ENCODE peak calls at places on chromosome 16, in seven cellular contexts. C, A, W, F, Z, L and Y are unnamed samples.

GRCh38 chr16:67942200-67942509 is 1.8 kb downstream of the LCAT start:
- DNase-seq in C (no peak), A (no peak), W (no peak), F (no peak), Z (peak), L (no peak), Y (no peak)

GRCh38 chr16:67528222-67528869 is at the start of gene RIPOR1:
- DNase-seq in C (no peak), A (peak), W (no peak), F (no peak), Z (peak), L (peak), Y (no peak)

GRCh38 chr16:19912445-19913305 is 28.0 kb upstream of the GPRC5B start:
- DNase-seq in C (no peak), A (no peak), W (peak), F (no peak), Z (no peak), L (no peak), Y (no peak)

GRCh38 chr16:83698964-83699363 is 108.8 kb upstream of the HSBP1 start:
- DNase-seq in C (no peak), A (no peak), W (no peak), F (no peak), Z (no peak), L (no peak), Y (no peak)

GRCh38 chr16:81716478-81717210 is 62.4 kb upstream of the PLCG2 start:
- DNase-seq in C (no peak), A (no peak), W (no peak), F (no peak), Z (no peak), L (no peak), Y (no peak)

GRCh38 chr16:54201200-54201599 is 85.4 kb downstream of the IRX3 start:
- DNase-seq in C (no peak), A (peak), W (no peak), F (no peak), Z (peak), L (no peak), Y (no peak)

GRCh38 chr16:51615141-51615540 is 464.1 kb upstream of the SALL1 start:
- DNase-seq in C (no peak), A (no peak), W (no peak), F (no peak), Z (peak), L (no peak), Y (no peak)

GRCh38 chr16:59593256-59593655 is 859.1 kb upstream of the GOT2 start:
- DNase-seq in C (no peak), A (no peak), W (no peak), F (no peak), Z (no peak), L (no peak), Y (no peak)

GRCh38 chr16:1174477-1175357 is 21.8 kb downstream of the CACNA1H start:
- DNase-seq in C (no peak), A (no peak), W (peak), F (no peak), Z (no peak), L (no peak), Y (no peak)

GRCh38 chr16:58249780-58250478 is 44.9 kb downstream of the PRSS54 start:
- DNase-seq in C (peak), A (peak), W (peak), F (peak), Z (peak), L (peak), Y (peak)

GRCh38 chr16:71610447-71610846 is 15.5 kb upstream of the MARVELD3 start:
- DNase-seq in C (no peak), A (no peak), W (no peak), F (no peak), Z (peak), L (no peak), Y (no peak)

GRCh38 chr16:14148569-14148968 is 77.5 kb downstream of the MRTFB start:
- DNase-seq in C (no peak), A (no peak), W (no peak), F (no peak), Z (no peak), L (no peak), Y (no peak)

GRCh38 chr16:19294156-19294649 is 8.7 kb downstream of the CLEC19A start:
- DNase-seq in C (no peak), A (peak), W (no peak), F (no peak), Z (no peak), L (no peak), Y (peak)

GRCh38 chr16:11973065-11973464 is 3.5 kb upstream of the SNX29 start:
- DNase-seq in C (no peak), A (no peak), W (no peak), F (no peak), Z (no peak), L (no peak), Y (no peak)

GRCh38 chr16:48611329-48612137 is 1.6 kb upstream of the N4BP1 start:
- DNase-seq in C (no peak), A (no peak), W (no peak), F (no peak), Z (peak), L (peak), Y (no peak)

GRCh38 chr16:13307255-13307654 is 405.9 kb downstream of the SHISA9 start:
- DNase-seq in C (no peak), A (no peak), W (no peak), F (no peak), Z (no peak), L (no peak), Y (no peak)

GRCh38 chr16:67396159-67396774 is 3.0 kb upstream of the TPPP3 start:
- DNase-seq in C (no peak), A (peak), W (peak), F (peak), Z (peak), L (peak), Y (peak)

GRCh38 chr16:72480926-72481325 is 309.0 kb upstream of the PMFBP1 start:
- DNase-seq in C (no peak), A (no peak), W (no peak), F (no peak), Z (no peak), L (no peak), Y (no peak)

GRCh38 chr16:21283521-21284289 is 5.6 kb upstream of the CRYM start:
- DNase-seq in C (peak), A (peak), W (no peak), F (no peak), Z (peak), L (peak), Y (peak)

GRCh38 chr16:58177347-58177710 is 20.6 kb downstream of the CSNK2A2 start:
- DNase-seq in C (no peak), A (no peak), W (no peak), F (no peak), Z (no peak), L (no peak), Y (no peak)

GRCh38 chr16:79286646-79287423 is 313.7 kb downstream of the MAF start:
- DNase-seq in C (no peak), A (peak), W (no peak), F (no peak), Z (peak), L (peak), Y (peak)

GRCh38 chr16:9048302-9048700 is 43.1 kb upstream of the HAPSTR1 start:
- DNase-seq in C (no peak), A (no peak), W (peak), F (no peak), Z (no peak), L (no peak), Y (no peak)

GRCh38 chr16:9112166-9112843 is 20.9 kb downstream of the HAPSTR1 start:
- DNase-seq in C (no peak), A (no peak), W (no peak), F (no peak), Z (no peak), L (no peak), Y (no peak)

GRCh38 chr16:65122724-65122973 is 786 bp upstream of the CDH11 start:
- DNase-seq in C (no peak), A (no peak), W (no peak), F (no peak), Z (no peak), L (no peak), Y (no peak)

GRCh38 chr16:77289331-77289809 is 90.2 kb downstream of the SYCE1L start:
- DNase-seq in C (no peak), A (no peak), W (no peak), F (no peak), Z (no peak), L (no peak), Y (no peak)

GRCh38 chr16:1066584-1067172 is 5.9 kb upstream of the SSTR5 start:
- DNase-seq in C (no peak), A (no peak), W (no peak), F (no peak), Z (no peak), L (no peak), Y (no peak)

GRCh38 chr16:27318399-27319256 is 4.9 kb downstream of the IL4R start:
- DNase-seq in C (no peak), A (peak), W (no peak), F (no peak), Z (no peak), L (no peak), Y (no peak)

GRCh38 chr16:79800016-79800608 is 199.6 kb upstream of the MAF start:
- DNase-seq in C (peak), A (no peak), W (no peak), F (no peak), Z (no peak), L (no peak), Y (no peak)

GRCh38 chr16:64159986-64160385 is 961.9 kb downstream of the CDH11 start:
- DNase-seq in C (no peak), A (no peak), W (no peak), F (no peak), Z (no peak), L (no peak), Y (no peak)

GRCh38 chr16:25198021-25198420 is 18.7 kb upstream of the AQP8 start:
- DNase-seq in C (no peak), A (no peak), W (peak), F (no peak), Z (no peak), L (no peak), Y (no peak)

GRCh38 chr16:70478169-70478568 is 23.8 kb downstream of the FCSK start:
- DNase-seq in C (no peak), A (no peak), W (no peak), F (no peak), Z (no peak), L (no peak), Y (no peak)
- TF ChIP-seq POLR2AphosphoS5 in C (no peak), A (no peak), W (no peak), F (no peak), Z (no peak), L (no peak), Y (no peak)

GRCh38 chr16:3646348-3646920 is 8.1 kb upstream of the DNASE1 start:
- DNase-seq in C (no peak), A (peak), W (peak), F (peak), Z (no peak), L (peak), Y (peak)
- TF ChIP-seq POLR2AphosphoS5 in C (no peak), A (no peak), W (peak), F (no peak), Z (no peak), L (no peak), Y (peak)

DNA sequence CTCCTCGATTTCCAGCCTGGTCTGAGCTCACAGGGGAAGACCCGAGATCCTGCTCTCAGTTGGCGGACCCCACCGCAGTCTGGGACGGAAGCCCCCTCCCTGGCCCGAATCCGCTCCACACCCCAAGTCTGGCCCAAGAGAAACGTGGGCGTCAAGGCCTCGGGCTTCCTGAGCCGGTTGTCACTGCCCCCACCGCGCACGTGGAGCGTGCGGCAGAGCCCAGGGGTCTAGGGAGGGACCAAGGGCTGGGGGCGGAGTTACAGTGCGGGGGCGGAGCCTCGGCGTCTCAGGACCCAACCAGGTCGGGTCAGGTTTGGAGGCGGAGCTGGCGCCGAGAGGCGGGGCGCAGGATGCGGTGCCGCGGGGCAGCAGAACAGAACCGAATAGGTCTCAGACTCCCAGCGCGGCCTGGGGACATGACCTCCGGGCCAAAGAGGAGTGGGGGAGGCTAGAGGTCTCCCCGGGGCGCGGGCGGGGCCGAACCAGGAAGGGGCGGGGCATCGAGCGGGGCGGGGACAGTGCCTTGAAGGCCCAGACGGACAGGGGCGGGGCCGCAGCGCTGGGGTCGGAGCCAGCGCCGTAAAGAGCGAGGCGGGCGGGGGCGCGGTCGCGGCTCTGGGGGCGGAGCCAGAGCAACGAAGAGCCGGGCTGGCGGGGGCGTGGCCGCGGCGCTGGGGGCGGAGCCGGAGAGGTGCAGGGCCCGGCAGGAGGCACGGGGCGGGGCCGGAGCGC is 429 bp upstream of the ZFPM1 start:
- DNase-seq in C (peak), A (peak), W (peak), F (peak), Z (peak), L (peak), Y (peak)
- TF ChIP-seq POLR2AphosphoS5 in C (no peak), A (no peak), W (peak), F (peak), Z (peak), L (no peak), Y (no peak)

DNA sequence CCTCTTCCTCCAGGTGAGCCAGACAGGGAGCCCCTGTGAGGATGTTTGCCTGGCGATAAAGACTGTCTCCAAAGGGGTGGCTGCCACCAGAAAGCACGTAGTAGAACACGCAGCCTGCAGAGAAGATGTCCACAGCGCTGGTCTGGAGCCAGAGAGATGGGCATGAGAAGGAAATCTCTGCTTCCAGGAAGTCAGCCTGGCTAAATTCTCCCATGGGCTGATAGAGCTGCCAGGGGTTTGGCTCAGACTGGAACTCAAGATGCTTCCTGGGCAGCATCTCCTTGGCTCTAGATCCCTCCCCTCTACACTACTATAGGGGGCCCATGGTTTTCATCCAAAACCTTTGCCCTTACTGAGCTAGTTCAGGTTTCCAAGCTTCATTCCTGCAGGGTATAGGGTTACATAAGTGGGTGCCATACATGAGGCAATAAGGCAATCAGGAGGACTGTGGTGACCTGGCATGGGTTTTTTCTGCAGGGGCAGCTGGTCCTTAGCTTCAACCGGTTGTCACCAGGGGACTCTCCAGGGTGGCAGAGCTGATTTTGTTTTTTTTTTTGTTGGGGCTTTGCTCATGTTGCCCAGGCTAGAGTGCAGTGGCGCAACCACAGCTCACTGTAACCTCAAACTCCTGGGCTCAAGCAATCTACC is 13.6 kb downstream of the PLK1 start:
- DNase-seq in C (no peak), A (no peak), W (no peak), F (no peak), Z (no peak), L (no peak), Y (no peak)
- TF ChIP-seq POLR2AphosphoS5 in C (no peak), A (no peak), W (no peak), F (no peak), Z (no peak), L (no peak), Y (no peak)

DNA sequence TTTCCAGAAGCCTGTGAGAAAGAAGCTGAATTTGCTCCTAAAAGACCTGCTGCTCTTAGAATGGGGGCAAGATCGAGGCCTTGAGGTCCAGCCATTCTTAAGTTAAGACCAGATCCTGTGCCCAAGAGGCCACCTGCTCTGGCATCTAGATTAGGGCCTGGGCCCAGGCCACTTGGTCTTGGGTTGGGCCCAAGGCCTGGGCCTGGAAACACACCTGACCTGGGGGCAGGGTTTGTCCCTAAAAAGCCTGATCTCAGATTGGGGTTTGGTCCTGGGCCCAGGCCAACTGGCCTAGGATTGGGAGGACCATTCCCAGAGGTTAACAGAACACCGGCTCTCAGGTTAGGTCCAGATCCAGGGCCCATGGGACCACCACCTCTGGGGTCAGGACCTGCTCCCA is 12.9 kb downstream of the CHTF8 start:
- DNase-seq in C (no peak), A (no peak), W (no peak), F (no peak), Z (no peak), L (no peak), Y (no peak)
- TF ChIP-seq POLR2AphosphoS5 in C (no peak), A (no peak), W (no peak), F (no peak), Z (no peak), L (no peak), Y (no peak)

DNA sequence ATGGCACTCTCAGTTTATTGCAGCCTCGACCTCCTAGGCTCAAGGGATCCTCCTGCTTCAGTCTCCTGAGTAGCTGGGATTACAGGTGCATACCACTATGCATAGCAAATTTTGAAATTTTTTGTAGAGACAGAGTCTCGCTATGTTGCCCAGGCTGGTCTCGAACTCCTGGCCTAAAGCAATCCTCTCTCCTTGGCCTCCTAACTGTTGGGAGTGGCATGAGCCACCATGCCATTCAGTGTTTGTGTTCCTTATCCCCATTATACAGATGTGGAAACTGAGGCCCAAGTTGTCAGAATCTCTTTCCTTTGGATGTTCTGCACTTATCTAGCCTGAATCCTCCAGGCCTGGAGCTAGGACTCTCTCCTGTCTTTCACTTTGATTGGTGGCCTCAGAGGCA is 40.8 kb upstream of the NKD1 start:
- DNase-seq in C (peak), A (no peak), W (no peak), F (no peak), Z (no peak), L (no peak), Y (no peak)
- TF ChIP-seq POLR2AphosphoS5 in C (no peak), A (no peak), W (no peak), F (no peak), Z (no peak), L (no peak), Y (no peak)

DNA sequence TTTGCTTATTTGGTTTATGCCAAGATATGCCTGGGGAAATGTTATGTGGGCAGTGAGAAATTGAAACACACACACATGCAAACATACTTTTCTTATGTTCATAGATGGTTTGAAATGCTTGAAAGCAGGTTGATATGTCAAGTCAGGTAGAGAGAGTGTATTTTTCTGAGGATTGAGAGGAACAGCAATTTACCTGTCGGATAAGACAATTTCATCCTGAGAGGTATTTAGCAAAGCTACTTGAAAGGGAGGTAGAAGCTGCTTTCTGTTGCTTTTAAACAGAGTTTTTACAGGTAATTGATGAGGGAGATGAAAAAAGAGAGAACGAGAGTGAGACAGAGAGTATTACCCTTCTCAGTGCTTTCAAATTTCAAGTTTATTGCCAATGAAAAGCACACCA is 854.3 kb downstream of the CDH8 start:
- DNase-seq in C (no peak), A (no peak), W (no peak), F (no peak), Z (no peak), L (no peak), Y (no peak)
- TF ChIP-seq POLR2AphosphoS5 in C (no peak), A (no peak), W (no peak), F (no peak), Z (no peak), L (no peak), Y (no peak)

DNA sequence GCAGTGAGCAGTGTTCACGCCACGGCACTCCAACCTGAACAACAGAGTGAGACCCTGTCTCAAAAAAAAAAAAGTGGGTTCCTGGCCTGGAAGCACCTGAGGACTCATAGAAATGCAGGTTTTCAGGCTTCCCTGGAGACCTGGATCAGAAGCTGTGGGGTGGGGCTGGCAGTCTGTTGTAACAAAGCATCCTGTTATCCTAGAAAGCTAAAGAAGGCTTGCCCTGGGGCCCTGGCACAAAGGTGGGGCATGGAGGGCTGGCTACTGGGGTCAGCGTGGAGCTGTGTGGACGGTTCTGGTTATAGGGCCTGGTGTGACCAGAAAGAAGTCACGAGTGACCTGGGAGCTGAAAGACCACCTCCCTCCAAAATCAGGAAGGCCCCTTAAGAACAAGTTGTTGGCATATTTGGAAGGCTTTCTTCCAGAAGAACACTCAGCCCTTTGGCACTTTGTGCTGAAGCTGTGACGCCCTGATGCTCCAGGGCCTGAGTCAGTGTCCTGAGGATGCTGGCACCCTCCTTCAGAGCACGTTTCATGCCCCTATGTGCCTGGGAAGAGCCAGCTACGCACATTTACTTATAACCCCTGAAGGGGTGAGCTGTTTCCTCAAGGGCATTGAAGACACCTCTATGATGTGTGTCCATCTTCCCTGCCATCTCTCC is 6.2 kb downstream of the CRISPLD2 start:
- DNase-seq in C (no peak), A (peak), W (no peak), F (no peak), Z (no peak), L (no peak), Y (no peak)
- TF ChIP-seq POLR2AphosphoS5 in C (no peak), A (no peak), W (no peak), F (no peak), Z (no peak), L (peak), Y (no peak)

GRCh38 chr16:29962344-29962994 is 590 bp downstream of the TMEM219 start:
- DNase-seq in C (no peak), A (no peak), W (no peak), F (no peak), Z (no peak), L (peak), Y (peak)
- TF ChIP-seq POLR2AphosphoS5 in C (no peak), A (peak), W (no peak), F (no peak), Z (no peak), L (no peak), Y (peak)